ENCODE peak calls at places on chromosomes 12 and 14, in four cellular contexts. J is heart left ventricle, X is testis, B is right lobe of liver. Q is an unnamed sample.

GRCh38 chr12:31828057-31828456 is 99.2 kb upstream of the AMN1 start:
- DNase-seq in J (no peak), X (no peak), B (no peak), Q (no peak)

GRCh38 chr14:52015411-52016030 is 26.2 kb downstream of the RTRAF start:
- DNase-seq in J (no peak), X (peak), B (no peak), Q (no peak)

GRCh38 chr12:49972641-49973360 is at the start of gene AQP6:
- DNase-seq in J (no peak), X (no peak), B (peak), Q (no peak)

GRCh38 chr14:22230517-22230916 is 358.5 kb downstream of the DAD1 start:
- DNase-seq in J (no peak), X (no peak), B (no peak), Q (no peak)

GRCh38 chr12:108567974-108568652 is 5.7 kb downstream of the ISCU start:
- DNase-seq in J (no peak), X (no peak), B (peak), Q (no peak)

GRCh38 chr12:87217486-87217885 is 811.7 kb downstream of the C12orf50 start:
- DNase-seq in J (no peak), X (no peak), B (no peak), Q (no peak)

GRCh38 chr14:31414190-31414833 is 6.0 kb downstream of the HEATR5A start:
- DNase-seq in J (no peak), X (no peak), B (no peak), Q (no peak)

GRCh38 chr14:105841022-105842009 is 314.9 kb downstream of the TMEM121 start:
- DNase-seq in J (no peak), X (no peak), B (no peak), Q (peak)

GRCh38 chr12:49643961-49644619 is 20.7 kb downstream of the PRPF40B start:
- DNase-seq in J (no peak), X (peak), B (no peak), Q (no peak)

GRCh38 chr12:47767197-47767724 is 5.8 kb upstream of the SLC48A1 start:
- DNase-seq in J (peak), X (no peak), B (peak), Q (peak)

GRCh38 chr12:4270670-4271432 is 2.7 kb upstream of the CCND2 start:
- DNase-seq in J (peak), X (peak), B (no peak), Q (peak)

GRCh38 chr14:24219080-24219479 is 3.2 kb upstream of the MDP1 start:
- DNase-seq in J (no peak), X (no peak), B (no peak), Q (no peak)

DNA sequence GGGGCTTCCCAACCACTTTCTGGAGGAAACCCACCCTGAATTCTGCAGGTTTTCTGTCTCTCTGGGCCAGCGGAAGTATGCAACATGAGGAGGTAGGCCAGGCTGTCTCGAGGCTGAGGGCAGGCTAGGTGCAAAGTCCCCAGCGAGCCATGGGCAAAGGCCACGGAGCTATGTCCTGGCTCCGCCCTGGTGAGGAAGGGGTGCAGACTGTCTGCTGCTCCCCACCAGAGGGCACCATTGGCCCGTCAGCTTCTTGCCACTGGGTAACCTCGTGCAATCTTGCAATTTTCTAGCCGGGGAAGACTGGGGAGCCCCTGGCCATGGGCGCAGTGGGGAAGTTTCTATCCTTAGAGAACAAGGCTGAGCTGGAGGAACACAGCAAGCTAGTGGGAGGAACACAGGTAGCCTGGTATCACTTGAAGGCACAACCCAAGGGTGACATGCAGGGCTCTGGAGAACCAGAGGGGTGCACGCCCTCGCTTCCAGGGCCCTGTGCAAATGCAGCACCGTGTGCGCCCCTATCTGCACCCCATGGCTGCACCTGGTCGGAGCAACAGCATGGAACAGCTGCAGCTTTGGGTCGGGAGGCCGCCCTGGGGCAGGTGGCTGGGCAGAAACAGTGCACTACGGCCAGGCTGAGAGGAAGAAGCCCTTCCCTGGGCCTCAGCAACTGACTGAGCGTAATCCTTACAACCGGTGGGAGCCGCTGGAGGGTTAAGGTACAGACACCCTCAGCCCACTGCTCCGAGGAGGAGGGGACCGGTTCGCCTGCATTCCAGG is 27.6 kb upstream of the RPLP0 start:
- DNase-seq in J (peak), X (peak), B (peak), Q (peak)
- H3K4me3 ChIP-seq in J (peak), X (no peak), B (no peak), Q (peak)

GRCh38 chr14:21205678-21206581 is 50.1 kb upstream of the OR5AU1 start:
- DNase-seq in J (no peak), X (no peak), B (no peak), Q (no peak)
- TF ChIP-seq POLR2A in J (no peak), X (no peak), B (peak), Q (no peak)

GRCh38 chr12:60148109-60148508 is 552.3 kb downstream of the SLC16A7 start:
- DNase-seq in J (no peak), X (no peak), B (no peak), Q (no peak)
- H3K27ac ChIP-seq in J (no peak), X (no peak), B (no peak), Q (no peak)

GRCh38 chr12:132909030-132909368 is 21.6 kb upstream of the CHFR start:
- DNase-seq in J (no peak), X (no peak), B (no peak), Q (no peak)
- H3K4me3 ChIP-seq in J (peak), X (peak), B (peak), Q (peak)

GRCh38 chr12:25051583-25052190 is 102.8 kb upstream of the BCAT1 start:
- DNase-seq in J (no peak), X (no peak), B (no peak), Q (peak)
- TF ChIP-seq POLR2A in J (no peak), X (no peak), B (no peak), Q (no peak)

DNA sequence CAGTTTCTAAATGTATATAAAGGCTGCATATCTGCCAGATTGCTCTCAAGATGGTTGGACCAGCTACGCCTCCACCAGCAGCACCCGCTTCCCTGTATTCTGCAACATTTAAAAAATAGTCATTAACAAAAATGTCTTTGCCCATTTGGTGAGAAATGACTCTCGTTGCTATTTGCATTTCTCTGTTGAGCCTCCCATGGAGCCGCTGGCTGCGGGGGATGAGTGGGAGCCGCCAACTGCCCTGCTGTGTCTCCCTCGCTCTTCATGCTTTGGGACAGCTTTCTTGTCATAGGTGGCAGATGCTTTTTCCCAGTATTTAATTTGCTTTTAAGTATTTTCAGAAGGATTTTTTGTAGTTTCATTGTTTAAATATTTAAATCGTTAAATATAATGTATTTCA is 54.8 kb downstream of the DYNC1H1 start:
- DNase-seq in J (no peak), X (no peak), B (no peak), Q (no peak)
- H3K27ac ChIP-seq in J (no peak), X (no peak), B (no peak), Q (no peak)

GRCh38 chr12:71691504-71692129 is 5.7 kb downstream of the TMEM19 start:
- DNase-seq in J (no peak), X (no peak), B (no peak), Q (no peak)
- H3K4me3 ChIP-seq in J (no peak), X (no peak), B (no peak), Q (no peak)

GRCh38 chr12:123390415-123391093 is 6.6 kb downstream of the KMT5A start:
- DNase-seq in J (no peak), X (no peak), B (no peak), Q (no peak)

GRCh38 chr12:123387508-123388217 is 3.7 kb downstream of the KMT5A start:
- DNase-seq in J (no peak), X (no peak), B (no peak), Q (no peak)

GRCh38 chr12:123389560-123390351 is 5.8 kb downstream of the KMT5A start:
- DNase-seq in J (peak), X (peak), B (peak), Q (peak)

GRCh38 chr12:123388218-123388947 is 4.5 kb downstream of the KMT5A start:
- DNase-seq in J (peak), X (peak), B (peak), Q (peak)

GRCh38 chr12:123388948-123389559 is 5.1 kb downstream of the KMT5A start:
- DNase-seq in J (no peak), X (no peak), B (no peak), Q (peak)
- TF ChIP-seq POLR2A in J (no peak), X (no peak), B (no peak), Q (no peak)

GRCh38 chr14:103367995-103368394 is 17.2 kb upstream of the MARK3 start:
- DNase-seq in J (no peak), X (no peak), B (no peak), Q (no peak)
- H3K27ac ChIP-seq in J (no peak), X (no peak), B (no peak), Q (no peak)

GRCh38 chr12:12682284-12682683 is 13.7 kb downstream of the GPR19 start:
- DNase-seq in J (no peak), X (no peak), B (no peak), Q (no peak)
- H3K4me3 ChIP-seq in J (no peak), X (no peak), B (no peak), Q (no peak)

Q was measured in Peyer's patch.